ENCODE peak calls at places on chromosomes 3 and 15, in nine cellular contexts. A is heart left ventricle, J is adrenal gland, Y is GM23338, Q is PC-9, X is NT2/D1, S is prostate gland, Z is colonic mucosa, F is stomach. E is an unnamed sample.

GRCh38 chr15:39181901-39182300 is 399.0 kb upstream of the THBS1 start:
- DNase-seq in Z (no peak), J (no peak), Q (no peak), Y (no peak), A (no peak), X (no peak), S (no peak), F (no peak), E (no peak)

GRCh38 chr15:85458764-85459163 is 78.4 kb downstream of the AKAP13 start:
- DNase-seq in X (no peak), Q (no peak), Z (no peak), Y (no peak), F (no peak), S (no peak), J (no peak), A (no peak), E (no peak)

GRCh38 chr3:5301671-5302297 is 114.3 kb downstream of the EDEM1 start:
- DNase-seq in F (no peak), S (no peak), A (peak; percentile 37), Q (no peak), Z (no peak), Y (no peak), X (no peak), J (no peak), E (no peak)

GRCh38 chr15:83516935-83517334 is 69.8 kb downstream of the SH3GL3 start:
- DNase-seq in A (no peak), Q (no peak), J (no peak), S (no peak), X (no peak), Y (no peak), F (no peak), Z (no peak), E (no peak)

GRCh38 chr3:141471160-141471559 is 15.7 kb upstream of the RASA2 start:
- DNase-seq in J (peak; percentile 72), A (no peak), S (no peak), F (no peak), Q (no peak), X (no peak), Z (no peak), Y (no peak), E (no peak)

GRCh38 chr3:129599607-129600006 is 6.9 kb downstream of the PLXND1 start:
- DNase-seq in F (no peak), J (peak; percentile 75), Y (peak; percentile 73), Z (no peak), S (no peak), Q (no peak), X (peak; percentile 82), A (peak; percentile 87), E (peak; percentile 84)

GRCh38 chr3:61947456-61947855 is 386.1 kb downstream of the PTPRG start:
- DNase-seq in S (no peak), Q (no peak), Z (no peak), J (no peak), F (no peak), Y (no peak), X (no peak), A (no peak), E (no peak)

GRCh38 chr3:156511987-156512677 is 42.8 kb downstream of the SSR3 start:
- DNase-seq in J (no peak), Z (no peak), S (no peak), A (no peak), X (no peak), Y (no peak), Q (no peak), F (no peak), E (no peak)

GRCh38 chr3:50623840-50624474 is 7.0 kb downstream of the MAPKAPK3 start:
- DNase-seq in Q (no peak), Y (no peak), A (no peak), X (no peak), F (no peak), J (peak; percentile 67), S (no peak), Z (no peak), E (no peak)

GRCh38 chr3:117398166-117398954 is 688.8 kb downstream of the TUSC7 start:
- DNase-seq in A (no peak), Y (peak; percentile 89), F (no peak), X (no peak), Q (no peak), Z (no peak), S (no peak), J (no peak), E (no peak)

GRCh38 chr3:194140520-194141414 is 4.8 kb downstream of the HES1 start:
- DNase-seq in Q (peak; percentile 68), X (peak; percentile 76), A (peak; percentile 70), F (peak; percentile 48), S (no peak), Y (peak; percentile 93), J (no peak), Z (peak; percentile 63), E (peak; percentile 88)
- H3K4me1 ChIP-seq in Q (peaks cover 65% of the 10 kb centered on the region), X (peaks cover 10% of the 10 kb centered on the region), A (no peaks in the 10 kb centered on the region), F (peaks cover 71% of the 10 kb centered on the region), S (peaks cover 6% of the 10 kb centered on the region), Y (peaks cover 36% of the 10 kb centered on the region), J (peaks cover 50% of the 10 kb centered on the region), Z (peaks cover 6% of the 10 kb centered on the region), E (peaks cover 11% of the 10 kb centered on the region)

DNA sequence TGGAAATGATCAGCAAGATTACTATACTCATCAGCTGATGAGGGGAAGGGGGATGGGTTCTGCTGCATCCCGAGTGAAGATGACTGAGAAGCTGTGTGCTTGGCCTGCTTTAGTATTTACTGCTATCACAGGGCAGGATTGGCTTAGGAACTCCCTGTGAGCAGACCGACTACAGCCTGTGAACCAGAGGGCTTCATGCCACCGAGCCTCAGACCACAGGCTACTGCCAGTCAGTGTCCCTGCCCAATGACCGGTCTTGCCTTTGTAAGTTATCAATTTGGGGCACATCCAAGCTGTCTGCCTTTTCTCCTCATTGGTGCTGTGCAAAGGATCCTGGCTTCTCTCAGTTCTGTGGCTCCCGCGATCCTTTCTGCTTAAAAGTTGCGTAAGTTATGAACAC is 71.5 kb downstream of the PDCD6IP start:
- DNase-seq in Q (no peak), A (peak; percentile 54), Y (no peak), S (no peak), F (no peak), J (no peak), Z (no peak), X (no peak), E (no peak)
- H3K4me1 ChIP-seq in Q (no peaks in the 10 kb centered on the region), A (no peaks in the 10 kb centered on the region), Y (no peaks in the 10 kb centered on the region), S (no peaks in the 10 kb centered on the region), F (peaks cover 9% of the 10 kb centered on the region), J (no peaks in the 10 kb centered on the region), Z (no peaks in the 10 kb centered on the region), X (peaks cover 2% of the 10 kb centered on the region), E (no peaks in the 10 kb centered on the region)

GRCh38 chr15:58472821-58473581 is 41.2 kb downstream of the LIPC start:
- DNase-seq in J (no peak), Y (no peak), F (no peak), S (no peak), Q (peak; percentile 14), X (peak; percentile 6), Z (no peak), A (no peak), E (no peak)
- H3K4me1 ChIP-seq in J (no peaks in the 10 kb centered on the region), Y (peaks cover 4% of the 10 kb centered on the region), F (peaks cover 20% of the 10 kb centered on the region), S (no peaks in the 10 kb centered on the region), Q (peaks cover 68% of the 10 kb centered on the region), X (peaks cover 11% of the 10 kb centered on the region), Z (no peaks in the 10 kb centered on the region), A (no peaks in the 10 kb centered on the region), E (peaks cover 17% of the 10 kb centered on the region)

DNA sequence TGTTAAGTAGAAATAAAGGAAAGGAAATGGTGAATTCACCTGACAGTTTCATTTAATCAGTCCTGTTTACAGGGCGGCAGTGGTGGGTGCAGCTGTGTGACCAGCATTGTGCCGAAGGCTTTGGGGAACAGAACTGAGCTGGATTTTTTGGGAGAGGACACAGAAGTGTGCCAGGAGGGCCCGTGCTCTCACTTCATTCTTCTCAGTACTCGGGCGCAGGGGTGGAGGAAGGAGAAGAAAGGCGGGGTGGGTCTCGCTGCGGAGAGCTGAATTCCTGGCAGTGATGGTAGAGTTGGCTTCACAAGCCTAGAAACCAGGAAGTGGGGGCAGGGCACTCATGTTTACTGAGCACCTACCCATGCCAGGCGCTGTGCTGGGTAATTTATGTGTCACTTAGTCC is 64.6 kb downstream of the CRTC3 start:
- DNase-seq in Z (peak; percentile 95), J (peak; percentile 76), F (peak; percentile 92), S (peak; percentile 96), X (no peak), Q (peak; percentile 57), A (peak; percentile 83), Y (peak; percentile 45), E (peak; percentile 89)
- H3K4me1 ChIP-seq in Z (peaks cover 25% of the 10 kb centered on the region), J (peaks cover 62% of the 10 kb centered on the region), F (peaks cover 66% of the 10 kb centered on the region), S (peaks cover 13% of the 10 kb centered on the region), X (no peaks in the 10 kb centered on the region), Q (peaks cover 19% of the 10 kb centered on the region), A (peaks cover 8% of the 10 kb centered on the region), Y (peaks cover 16% of the 10 kb centered on the region), E (peaks cover 24% of the 10 kb centered on the region)

DNA sequence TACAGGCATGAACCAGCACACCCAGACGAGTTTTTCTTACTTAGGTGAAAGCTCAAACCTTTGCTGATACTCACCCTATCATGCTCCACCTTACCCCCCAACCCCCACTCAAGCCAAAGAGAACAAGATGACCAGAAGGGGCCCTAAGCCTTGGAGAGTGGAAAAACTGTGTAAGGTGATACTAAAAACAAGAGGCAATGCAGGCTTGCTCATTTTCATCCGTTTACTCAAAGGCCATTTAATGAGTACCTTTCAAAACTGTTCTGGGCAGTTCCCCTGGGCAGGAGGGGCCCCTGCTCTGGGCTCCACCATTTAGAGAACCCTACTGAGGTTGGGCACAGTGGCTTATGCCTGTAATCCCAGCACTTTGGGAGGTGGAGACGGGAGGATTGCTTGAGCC is 6.7 kb downstream of the TYRO3 start:
- DNase-seq in Y (no peak), Z (no peak), A (no peak), S (no peak), J (no peak), Q (no peak), F (no peak), X (no peak), E (no peak)
- H3K4me1 ChIP-seq in Y (peaks cover 74% of the 10 kb centered on the region), Z (no peaks in the 10 kb centered on the region), A (no peaks in the 10 kb centered on the region), S (no peaks in the 10 kb centered on the region), J (peaks cover 9% of the 10 kb centered on the region), Q (no peaks in the 10 kb centered on the region), F (peaks cover 32% of the 10 kb centered on the region), X (peaks cover 41% of the 10 kb centered on the region), E (peaks cover 6% of the 10 kb centered on the region)

DNA sequence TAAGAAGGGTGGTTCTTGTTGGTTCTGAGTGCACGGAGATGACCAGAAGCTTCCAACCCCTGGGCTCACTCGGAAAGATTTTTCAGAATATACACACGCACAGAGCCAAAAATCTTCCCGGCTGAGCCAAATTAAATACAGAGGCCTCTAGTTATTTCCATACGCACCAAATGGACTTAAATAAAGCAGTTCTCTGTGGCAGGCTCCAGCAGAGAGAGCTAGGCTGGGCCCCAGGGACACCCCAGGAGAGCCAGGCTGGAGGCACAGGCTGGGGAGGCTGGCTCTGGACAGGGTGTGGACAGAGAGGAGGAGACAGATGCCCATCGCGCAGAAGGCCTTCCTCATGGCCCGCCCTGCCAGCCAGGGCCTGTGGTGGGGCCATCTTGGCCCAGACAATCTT is 115.9 kb downstream of the IQSEC1 start:
- DNase-seq in S (peak; percentile 15), Z (no peak), X (no peak), F (peak; percentile 36), Q (no peak), Y (no peak), A (no peak), J (no peak), E (no peak)
- H3K4me1 ChIP-seq in S (peaks cover 25% of the 10 kb centered on the region), Z (no peaks in the 10 kb centered on the region), X (peaks cover 40% of the 10 kb centered on the region), F (peaks cover 100% of the 10 kb centered on the region), Q (no peaks in the 10 kb centered on the region), Y (peaks cover 19% of the 10 kb centered on the region), A (peaks cover 44% of the 10 kb centered on the region), J (peaks cover 84% of the 10 kb centered on the region), E (peaks cover 70% of the 10 kb centered on the region)

E was measured in right cardiac atrium.